ENCODE peak calls at places on chromosomes 13 and 19, in five cellular contexts. C is activated CD4-positive, alpha-beta T cell treated with anti-CD3 and anti-CD28 coated beads, Interleukin-2, amount 10 ng/mL, durations not matched to agents 7 days and 5 days; I is cardiac fibroblast; Y is stimulated activated naive CD8-positive, alpha-beta T cell treated with anti-CD3 and anti-CD28 coated beads, Interleukin-15, amount 100 ng/mL, for 72 hours; O is SW 1271. U is an unnamed sample.

GRCh38 chr19:48443262-48443661 is 2.5 kb upstream of the GRWD1 start:
- DNase-seq in C (no peak), I (no peak), Y (no peak), O (no peak), U (no peak)

GRCh38 chr19:55688422-55689218 is 13.6 kb downstream of the EPN1 start:
- DNase-seq in C (no peak), I (no peak), Y (no peak), O (no peak), U (no peak)

GRCh38 chr13:50074843-50075242 is 59.6 kb downstream of the KCNRG start:
- DNase-seq in C (no peak), I (peak; percentile 22), Y (no peak), O (no peak), U (no peak)

GRCh38 chr13:40233731-40234195 is 432.7 kb downstream of the FOXO1 start:
- DNase-seq in C (no peak), I (no peak), Y (no peak), O (no peak), U (no peak)

GRCh38 chr19:16598848-16599247 is 26.6 kb upstream of the SLC35E1 start:
- DNase-seq in C (no peak), I (no peak), Y (no peak), O (no peak), U (no peak)

GRCh38 chr19:33771308-33772101 is 25.2 kb upstream of the KCTD15 start:
- DNase-seq in C (peak; percentile 72), I (peak; percentile 72), Y (peak; percentile 78), O (no peak), U (peak; percentile 54)

GRCh38 chr19:4583961-4584669 is 24.6 kb upstream of the SEMA6B start:
- DNase-seq in C (no peak), I (peak; percentile 32), Y (no peak), O (no peak), U (no peak)

GRCh38 chr19:46279177-46279576 is 17.7 kb upstream of the HIF3A start:
- DNase-seq in C (no peak), I (no peak), Y (no peak), O (no peak), U (no peak)

GRCh38 chr13:111398715-111399299 is 78.4 kb downstream of the TEX29 start:
- DNase-seq in C (no peak), I (no peak), Y (no peak), O (no peak), U (no peak)

GRCh38 chr19:11359421-11359820 is 4.2 kb downstream of the PLPPR2 start:
- DNase-seq in C (no peak), I (no peak), Y (no peak), O (no peak), U (no peak)

GRCh38 chr13:89520468-89520867 is 1827.0 kb upstream of the MIR17HG start:
- DNase-seq in C (no peak), I (no peak), Y (no peak), O (no peak), U (no peak)

GRCh38 chr19:11465605-11466004 is 15.2 kb downstream of the ELAVL3 start:
- DNase-seq in C (no peak), I (no peak), Y (no peak), O (no peak), U (no peak)

GRCh38 chr13:100547805-100548204 is 40.8 kb downstream of the GGACT start:
- DNase-seq in C (no peak), I (no peak), Y (no peak), O (no peak), U (no peak)

GRCh38 chr19:45825917-45826893 is 11.1 kb upstream of the RSPH6A start:
- DNase-seq in C (no peak), I (no peak), Y (no peak), O (no peak), U (no peak)

GRCh38 chr19:40754611-40755247 is 3.7 kb downstream of the SNRPA start:
- DNase-seq in C (no peak), I (no peak), Y (no peak), O (no peak), U (no peak)

GRCh38 chr19:40219721-40220276 is 1.6 kb upstream of the TTC9B start:
- DNase-seq in C (no peak), I (peak; percentile 85), Y (no peak), O (peak; percentile 44), U (no peak)

GRCh38 chr19:17091758-17092333 is 16.3 kb downstream of the MYO9B start:
- DNase-seq in C (peak; percentile 23), I (no peak), Y (no peak), O (no peak), U (no peak)

GRCh38 chr13:66981912-66982311 is 248.2 kb downstream of the PCDH9 start:
- DNase-seq in C (no peak), I (no peak), Y (no peak), O (no peak), U (no peak)

GRCh38 chr19:41339936-41340335 is 13.8 kb downstream of the TGFB1 start:
- DNase-seq in C (no peak), I (no peak), Y (no peak), O (no peak), U (no peak)

GRCh38 chr13:105370011-105370645 is 1165.3 kb downstream of the EFNB2 start:
- DNase-seq in C (no peak), I (peak; percentile 9), Y (no peak), O (no peak), U (no peak)

GRCh38 chr19:50005428-50005827 is 19.7 kb downstream of the VRK3 start:
- DNase-seq in C (no peak), I (no peak), Y (no peak), O (no peak), U (no peak)

GRCh38 chr13:44309771-44310767 is 63.6 kb upstream of the SERP2 start:
- DNase-seq in C (no peak), I (peak; percentile 40), Y (no peak), O (no peak), U (no peak)

GRCh38 chr13:103839460-103839859 is 773.2 kb upstream of the SLC10A2 start:
- DNase-seq in C (no peak), I (no peak), Y (no peak), O (no peak), U (no peak)

GRCh38 chr19:58042709-58043340 is 9.0 kb downstream of the ZSCAN1 start:
- DNase-seq in C (no peak), I (no peak), Y (no peak), O (no peak), U (no peak)

GRCh38 chr19:41144403-41144802 is 30.2 kb downstream of the CYP2F1 start:
- DNase-seq in C (peak; percentile 93), I (peak; percentile 90), Y (peak; percentile 77), O (peak; percentile 26), U (peak; percentile 61)

GRCh38 chr19:589693-590395 is at the start of gene HCN2:
- DNase-seq in C (no peak), I (no peak), Y (no peak), O (no peak), U (no peak)

GRCh38 chr19:45492627-45493470 is 4.0 kb downstream of the RTN2 start:
- DNase-seq in C (no peak), I (peak; percentile 66), Y (no peak), O (peak; percentile 51), U (no peak)

GRCh38 chr13:106503730-106504129 is 31.7 kb downstream of the EFNB2 start:
- DNase-seq in C (no peak), I (peak; percentile 38), Y (no peak), O (no peak), U (no peak)

GRCh38 chr13:97226788-97227627 is 4.9 kb downstream of the MBNL2 start:
- DNase-seq in C (peak; percentile 52), I (no peak), Y (no peak), O (no peak), U (no peak)

GRCh38 chr19:8363803-8364771 is at the start of gene ANGPTL4:
- DNase-seq in C (peak; percentile 53), I (peak; percentile 89), Y (peak; percentile 71), O (peak; percentile 58), U (no peak)

GRCh38 chr13:28137556-28137955 is 789 bp upstream of the PAN3 start:
- DNase-seq in C (no peak), I (peak; percentile 20), Y (no peak), O (no peak), U (no peak)

GRCh38 chr13:24995225-24995804 is 100.6 kb upstream of the PABPC3 start:
- DNase-seq in C (peak; percentile 81), I (peak; percentile 92), Y (peak; percentile 53), O (no peak), U (peak; percentile 38)

GRCh38 chr13:51912091-51912490 is 50.3 kb downstream of the CCDC70 start:
- DNase-seq in C (no peak), I (no peak), Y (no peak), O (no peak), U (no peak)

GRCh38 chr13:28650284-28650683 is 8.6 kb upstream of the POMP start:
- DNase-seq in C (no peak), I (no peak), Y (no peak), O (no peak), U (no peak)

GRCh38 chr13:27556109-27556508 is 64.2 kb downstream of the LNX2 start:
- DNase-seq in C (no peak), I (peak; percentile 88), Y (no peak), O (no peak), U (no peak)

GRCh38 chr13:36526897-36527296 is 94.6 kb downstream of the CCNA1 start:
- DNase-seq in C (no peak), I (no peak), Y (no peak), O (no peak), U (no peak)

GRCh38 chr13:99150575-99151370 is 49.9 kb upstream of the UBAC2 start:
- DNase-seq in C (no peak), I (peak; percentile 85), Y (no peak), O (no peak), U (no peak)